ENCODE peak calls at places on chromosomes 4 and X, in four cellular contexts. E, L, X and D are unnamed samples.

GRCh38 chr4:186760576-186760975 is 36.9 kb upstream of the FAT1 start:
- DNase-seq in E (no peak), L (no peak), X (no peak), D (no peak)

GRCh38 chr4:114015444-114015899 is 36.0 kb upstream of the ARSJ start:
- DNase-seq in E (no peak), L (no peak), X (no peak), D (no peak)

GRCh38 chrX:118178450-118178849 is 61.8 kb upstream of the KLHL13 start:
- DNase-seq in E (no peak), L (no peak), X (no peak), D (no peak)

GRCh38 chrX:33725556-33726232 is 406.4 kb downstream of the FAM47A start:
- DNase-seq in E (no peak), L (no peak), X (peak), D (peak)

GRCh38 chr4:149987330-149987751 is 90.9 kb upstream of the DCLK2 start:
- DNase-seq in E (no peak), L (no peak), X (no peak), D (no peak)

GRCh38 chr4:41256131-41256739 is 493 bp upstream of the UCHL1 start:
- DNase-seq in E (peak), L (no peak), X (no peak), D (no peak)

GRCh38 chr4:6693274-6694176 is at the start of gene S100P:
- DNase-seq in E (no peak), L (no peak), X (no peak), D (no peak)

GRCh38 chr4:86338989-86339388 is 20.9 kb downstream of the MAPK10 start:
- DNase-seq in E (no peak), L (no peak), X (no peak), D (no peak)

GRCh38 chrX:153423652-153424051 is 12.4 kb downstream of the ZFP92 start:
- DNase-seq in E (no peak), L (no peak), X (no peak), D (no peak)

GRCh38 chrX:110795645-110796510 is at the start of gene CHRDL1:
- DNase-seq in E (peak), L (no peak), X (peak), D (peak)

GRCh38 chrX:22345884-22346283 is 73.2 kb downstream of the CBLL2 start:
- DNase-seq in E (no peak), L (no peak), X (no peak), D (no peak)

GRCh38 chr4:3871881-3872833 is 106.0 kb downstream of the ADRA2C start:
- DNase-seq in E (no peak), L (no peak), X (no peak), D (no peak)

GRCh38 chr4:185726931-185727330 is 85.1 kb downstream of the SORBS2 start:
- DNase-seq in E (no peak), L (no peak), X (no peak), D (no peak)

GRCh38 chr4:186699298-186699697 is 24.4 kb downstream of the FAT1 start:
- DNase-seq in E (no peak), L (no peak), X (no peak), D (no peak)

GRCh38 chrX:70171636-70172035 is 5.6 kb upstream of the DGAT2L6 start:
- DNase-seq in E (no peak), L (no peak), X (no peak), D (no peak)

GRCh38 chr4:19194672-19195071 is 1057.0 kb upstream of the SLIT2 start:
- DNase-seq in E (no peak), L (no peak), X (no peak), D (no peak)

GRCh38 chr4:40980318-40980883 is 230.6 kb downstream of the NSUN7 start:
- DNase-seq in E (peak), L (no peak), X (no peak), D (peak)

GRCh38 chrX:40922307-40922706 is 162.9 kb upstream of the USP9X start:
- DNase-seq in E (no peak), L (peak), X (no peak), D (peak)

GRCh38 chr4:182370491-182370890 is 127.3 kb downstream of the TENM3 start:
- DNase-seq in E (no peak), L (no peak), X (no peak), D (no peak)

GRCh38 chrX:8868070-8868795 is 67.0 kb upstream of the FAM9A start:
- DNase-seq in E (no peak), L (no peak), X (no peak), D (no peak)